ENCODE peak calls at places on chromosomes 3 and 15, in five cellular contexts. Q, U, I, A and Z are unnamed samples.

GRCh38 chr3:65597225-65597951 is 441.3 kb downstream of the MAGI1 start:
- DNase-seq in Q (peak; percentile 12), U (no peak), I (peak; percentile 93), A (no peak), Z (peak; percentile 39)

GRCh38 chr3:142211034-142211433 is 14.4 kb downstream of the GK5 start:
- DNase-seq in Q (no peak), U (peak; percentile 7), I (peak; percentile 33), A (peak; percentile 80), Z (no peak)

GRCh38 chr3:124064050-124064449 is 72.1 kb upstream of the ROPN1 start:
- DNase-seq in Q (no peak), U (no peak), I (no peak), A (no peak), Z (no peak)

GRCh38 chr3:190001426-190001825 is 119.3 kb downstream of the P3H2 start:
- DNase-seq in Q (no peak), U (no peak), I (no peak), A (no peak), Z (no peak)

GRCh38 chr3:176167272-176167671 is 1030.0 kb downstream of the TBL1XR1 start:
- DNase-seq in Q (no peak), U (no peak), I (no peak), A (no peak), Z (no peak)

GRCh38 chr15:36278219-36278618 is 301.2 kb upstream of the CDIN1 start:
- DNase-seq in Q (no peak), U (peak; percentile 32), I (peak; percentile 32), A (no peak), Z (no peak)

GRCh38 chr3:150945226-150945625 is 27.3 kb downstream of the CLRN1 start:
- DNase-seq in Q (no peak), U (no peak), I (no peak), A (no peak), Z (no peak)

GRCh38 chr3:50515565-50516047 is 12.2 kb upstream of the CACNA2D2 start:
- DNase-seq in Q (peak; percentile 28), U (no peak), I (peak; percentile 88), A (peak; percentile 13), Z (no peak)

GRCh38 chr3:6179761-6180160 is 681.2 kb upstream of the GRM7 start:
- DNase-seq in Q (no peak), U (no peak), I (no peak), A (no peak), Z (peak; percentile 59)

GRCh38 chr3:31981206-31982181 is at the start of the genes OSBPL10 and ZNF860:
- DNase-seq in Q (peak; percentile 90), U (peak; percentile 81), I (peak; percentile 80), A (peak; percentile 81), Z (peak; percentile 84)

GRCh38 chr3:13598926-13599886 is 50.3 kb downstream of the FBLN2 start:
- DNase-seq in Q (no peak), U (peak; percentile 48), I (no peak), A (no peak), Z (no peak)

GRCh38 chr3:101725192-101725889 is 927 bp downstream of the CEP97 start:
- DNase-seq in Q (peak; percentile 35), U (no peak), I (peak; percentile 37), A (peak; percentile 71), Z (peak; percentile 33)

GRCh38 chr3:9884555-9885165 is 4.6 kb upstream of the CIDEC start:
- DNase-seq in Q (no peak), U (peak; percentile 93), I (no peak), A (no peak), Z (peak; percentile 70)

GRCh38 chr3:59535791-59536221 is 486.0 kb upstream of the CFAP20DC start:
- DNase-seq in Q (no peak), U (no peak), I (no peak), A (no peak), Z (peak; percentile 47)

GRCh38 chr3:16790432-16791379 is 94.0 kb upstream of the PLCL2 start:
- DNase-seq in Q (no peak), U (no peak), I (no peak), A (no peak), Z (no peak)

GRCh38 chr15:49041406-49041805 is 4.8 kb downstream of the SECISBP2L start:
- DNase-seq in Q (no peak), U (no peak), I (no peak), A (no peak), Z (no peak)

GRCh38 chr15:61816856-61817255 is 243.4 kb downstream of the VPS13C start:
- DNase-seq in Q (no peak), U (no peak), I (no peak), A (no peak), Z (no peak)

GRCh38 chr3:135853981-135854380 is 111.5 kb upstream of the PPP2R3A start:
- DNase-seq in Q (no peak), U (no peak), I (no peak), A (no peak), Z (no peak)

GRCh38 chr3:135848051-135848450 is 117.5 kb upstream of the PPP2R3A start:
- DNase-seq in Q (no peak), U (no peak), I (no peak), A (no peak), Z (no peak)

GRCh38 chr3:135849827-135850226 is 115.7 kb upstream of the PPP2R3A start:
- DNase-seq in Q (no peak), U (no peak), I (no peak), A (no peak), Z (no peak)

DNA sequence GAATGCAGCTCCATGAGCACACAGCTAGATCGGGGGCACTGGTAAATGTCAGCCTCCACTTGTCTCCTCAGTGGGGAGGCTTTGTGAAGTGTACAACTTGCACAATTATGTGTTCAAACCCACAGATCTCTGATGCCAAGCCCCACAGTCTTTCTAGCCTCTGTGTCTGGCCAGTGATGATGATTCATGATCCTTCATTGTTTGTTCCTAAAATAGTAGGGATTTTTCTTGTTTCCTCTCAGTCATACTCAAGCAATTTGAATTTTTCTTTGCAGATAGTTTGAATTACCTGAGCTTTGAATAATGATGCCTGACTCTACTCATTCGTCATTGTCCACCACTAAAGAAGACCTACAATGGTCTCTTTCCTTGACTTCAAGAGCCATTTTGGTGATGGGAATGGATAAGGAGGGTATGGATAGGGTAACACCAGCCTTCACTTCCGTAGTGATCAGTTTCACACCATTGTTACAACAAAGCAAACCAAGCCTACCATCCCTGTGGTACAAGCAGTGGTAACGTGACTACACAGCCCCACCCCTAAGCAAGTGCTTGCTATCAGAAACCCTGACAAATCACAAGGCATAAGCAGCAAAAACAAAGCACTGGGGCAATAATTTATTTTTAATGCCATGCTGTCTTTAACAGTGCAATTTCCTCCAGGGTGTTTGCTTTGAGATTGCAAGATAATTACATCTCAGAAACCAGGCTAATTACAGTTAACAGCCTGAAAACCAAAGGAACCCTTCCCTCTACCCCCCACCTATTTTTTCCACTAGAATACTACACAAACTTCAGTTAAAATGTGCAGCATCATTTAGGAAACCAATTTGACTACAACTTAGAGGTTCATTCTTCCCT is 114.1 kb upstream of the PPP2R3A start:
- DNase-seq in Q (no peak), U (no peak), I (no peak), A (no peak), Z (peak; percentile 18)
- H3K4me1 ChIP-seq in Q (no peaks in the 10 kb centered on the region), U (no peaks in the 10 kb centered on the region), I (no peaks in the 10 kb centered on the region), A (no peaks in the 10 kb centered on the region), Z (peaks cover 12% of the 10 kb centered on the region)

GRCh38 chr3:46930176-46930944 is 46.2 kb downstream of the CCDC12 start:
- DNase-seq in Q (no peak), U (no peak), I (no peak), A (peak; percentile 53), Z (no peak)
- H3K4me1 ChIP-seq in Q (peaks cover 77% of the 10 kb centered on the region), U (peaks cover 86% of the 10 kb centered on the region), I (peaks cover 2% of the 10 kb centered on the region), A (peaks cover 96% of the 10 kb centered on the region), Z (peaks cover 41% of the 10 kb centered on the region)

GRCh38 chr3:170809021-170809974 is 60.7 kb downstream of the RPL22L1 start:
- DNase-seq in Q (peak; percentile 21), U (peak; percentile 55), I (peak; percentile 61), A (peak; percentile 48), Z (peak; percentile 74)

GRCh38 chr3:170811515-170811914 is 58.5 kb downstream of the RPL22L1 start:
- DNase-seq in Q (no peak), U (no peak), I (no peak), A (no peak), Z (no peak)

GRCh38 chr3:170813261-170813660 is 56.7 kb downstream of the RPL22L1 start:
- DNase-seq in Q (no peak), U (no peak), I (no peak), A (no peak), Z (no peak)

GRCh38 chr3:170809975-170810357 is 60.0 kb downstream of the RPL22L1 start:
- DNase-seq in Q (no peak), U (no peak), I (no peak), A (no peak), Z (peak; percentile 47)

DNA sequence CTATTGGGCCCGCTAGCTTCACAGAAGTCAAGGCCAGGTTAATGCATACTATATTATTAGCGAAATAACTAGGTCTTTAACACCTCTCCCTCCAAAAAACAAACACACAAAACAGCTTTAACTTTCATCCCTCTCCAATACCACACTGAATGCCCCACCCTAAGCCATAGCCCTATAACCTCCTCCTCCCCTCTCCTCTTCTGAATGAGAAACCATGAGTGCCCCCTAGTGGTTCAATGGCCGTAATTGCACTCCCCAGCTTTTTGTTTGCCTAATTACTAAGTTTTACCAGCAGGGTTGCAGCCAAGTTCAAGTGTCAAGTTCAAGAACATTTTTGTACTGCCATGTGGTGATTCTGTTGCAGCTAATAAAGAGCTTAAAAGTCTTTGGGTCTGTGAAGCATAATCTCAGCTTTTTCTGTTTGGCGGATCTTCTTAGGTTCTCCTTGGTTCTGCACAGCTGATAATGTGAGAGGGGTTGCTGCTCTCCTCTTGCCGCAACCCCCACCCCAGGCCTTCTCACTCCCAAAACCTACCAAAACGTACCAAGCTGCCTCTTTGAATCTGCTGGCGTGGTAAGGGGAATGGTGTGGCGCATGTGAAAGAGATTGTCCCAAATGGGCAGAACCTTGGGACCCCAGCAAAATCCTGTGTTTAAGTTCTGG is 57.9 kb downstream of the RPL22L1 start:
- DNase-seq in Q (peak; percentile 76), U (peak; percentile 67), I (peak; percentile 79), A (peak; percentile 77), Z (peak; percentile 77)
- H3K4me1 ChIP-seq in Q (peaks cover 4% of the 10 kb centered on the region), U (peaks cover 6% of the 10 kb centered on the region), I (peaks cover 25% of the 10 kb centered on the region), A (no peaks in the 10 kb centered on the region), Z (peaks cover 39% of the 10 kb centered on the region)

GRCh38 chr3:45109736-45110135 is 36.4 kb downstream of the CDCP1 start:
- DNase-seq in Q (no peak), U (no peak), I (no peak), A (no peak), Z (no peak)
- H3K4me1 ChIP-seq in Q (peaks cover 9% of the 10 kb centered on the region), U (no peaks in the 10 kb centered on the region), I (no peaks in the 10 kb centered on the region), A (no peaks in the 10 kb centered on the region), Z (peaks cover 35% of the 10 kb centered on the region)

GRCh38 chr15:78681306-78682012 is 40.4 kb upstream of the CHRNB4 start:
- DNase-seq in Q (no peak), U (no peak), I (no peak), A (no peak), Z (no peak)

GRCh38 chr15:78676424-78677110 is 35.6 kb upstream of the CHRNB4 start:
- DNase-seq in Q (no peak), U (no peak), I (peak; percentile 43), A (no peak), Z (no peak)

GRCh38 chr15:78682013-78682651 is 41.1 kb upstream of the CHRNB4 start:
- DNase-seq in Q (no peak), U (no peak), I (no peak), A (no peak), Z (peak; percentile 19)

GRCh38 chr15:78680416-78681068 is 39.5 kb upstream of the CHRNB4 start:
- DNase-seq in Q (no peak), U (no peak), I (no peak), A (no peak), Z (peak; percentile 30)

DNA sequence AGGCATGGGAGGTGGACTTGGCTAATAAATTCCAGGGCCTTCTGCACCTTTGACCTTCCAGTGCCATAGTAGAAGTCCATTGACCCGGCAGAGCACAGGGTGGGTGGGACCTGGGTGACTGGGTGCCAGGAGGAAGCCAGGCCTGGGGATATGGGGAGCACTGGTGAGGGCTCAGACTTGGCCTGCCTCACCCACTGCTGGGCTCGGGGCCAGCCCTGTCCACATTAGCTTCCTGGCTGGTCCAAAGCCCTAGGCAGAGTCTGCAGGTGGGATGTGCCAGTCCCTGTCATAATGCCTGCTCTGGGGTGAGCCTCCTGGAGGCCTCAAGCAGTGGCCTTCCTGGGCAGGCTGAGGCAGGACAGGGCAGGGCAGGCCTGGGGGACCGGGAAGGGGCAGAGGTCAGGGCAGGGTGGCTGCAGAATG is 38.1 kb upstream of the CHRNB4 start:
- DNase-seq in Q (no peak), U (no peak), I (peak; percentile 18), A (no peak), Z (no peak)
- H3K4me1 ChIP-seq in Q (no peaks in the 10 kb centered on the region), U (no peaks in the 10 kb centered on the region), I (peaks cover 7% of the 10 kb centered on the region), A (no peaks in the 10 kb centered on the region), Z (no peaks in the 10 kb centered on the region)